ENCODE peak calls at places on chromosome 5, in seven cellular contexts. S, R, A, C, G, M and H are unnamed samples.

GRCh38 chr5:37850128-37850865 is 10.5 kb upstream of the GDNF start:
- DNase-seq in R (no peak), M (no peak), G (no peak), A (no peak), S (no peak), C (no peak), H (no peak)

GRCh38 chr5:173793677-173794570 is 94.2 kb upstream of the CPEB4 start:
- DNase-seq in A (peak; percentile 19), G (no peak), S (no peak), M (no peak), C (no peak), R (no peak), H (no peak)

GRCh38 chr5:126651013-126651577 is 50.3 kb downstream of the PHAX start:
- DNase-seq in S (no peak), C (no peak), M (no peak), R (no peak), G (no peak), A (no peak), H (no peak)

GRCh38 chr5:137300411-137301240 is 198.5 kb downstream of the SPOCK1 start:
- DNase-seq in A (no peak), G (no peak), R (no peak), S (no peak), C (no peak), M (no peak), H (no peak)

GRCh38 chr5:168885324-168886120 is 306.4 kb upstream of the PANK3 start:
- DNase-seq in G (no peak), R (no peak), S (no peak), A (no peak), M (peak; percentile 67), C (no peak), H (no peak)

GRCh38 chr5:111227805-111228204 is 3.6 kb downstream of the CAMK4 start:
- DNase-seq in A (no peak), G (no peak), C (no peak), S (no peak), M (peak; percentile 37), R (no peak), H (no peak)

GRCh38 chr5:56270568-56271392 is 37.6 kb upstream of the ANKRD55 start:
- DNase-seq in S (peak; percentile 76), A (peak; percentile 73), R (peak; percentile 62), G (peak; percentile 73), C (peak; percentile 62), M (peak; percentile 72), H (peak; percentile 56)

GRCh38 chr5:73459366-73459765 is 10.8 kb upstream of the FOXD1 start:
- DNase-seq in G (no peak), R (no peak), A (no peak), M (no peak), C (no peak), S (no peak), H (no peak)

GRCh38 chr5:57468481-57469165 is 14.0 kb downstream of the ACTBL2 start:
- DNase-seq in M (no peak), S (no peak), G (no peak), C (no peak), R (no peak), A (no peak), H (no peak)

GRCh38 chr5:95892784-95893354 is 68.8 kb downstream of the ELL2 start:
- DNase-seq in A (peak; percentile 48), G (no peak), C (no peak), R (peak; percentile 16), M (peak; percentile 33), S (peak; percentile 61), H (no peak)

GRCh38 chr5:15746833-15747232 is 246.9 kb downstream of the FBXL7 start:
- DNase-seq in C (no peak), R (no peak), G (no peak), A (no peak), S (no peak), M (no peak), H (no peak)
- TF ChIP-seq JUND in C (no peak), R (no peak), G (no peak), A (no peak), S (no peak), M (no peak), H (no peak)

GRCh38 chr5:176608937-176609723 is 826 bp downstream of the GPRIN1 start:
- DNase-seq in C (no peak), A (no peak), M (no peak), G (no peak), S (no peak), R (no peak), H (no peak)
- TF ChIP-seq JUND in C (no peak), A (no peak), M (no peak), G (no peak), S (no peak), R (no peak), H (no peak)

DNA sequence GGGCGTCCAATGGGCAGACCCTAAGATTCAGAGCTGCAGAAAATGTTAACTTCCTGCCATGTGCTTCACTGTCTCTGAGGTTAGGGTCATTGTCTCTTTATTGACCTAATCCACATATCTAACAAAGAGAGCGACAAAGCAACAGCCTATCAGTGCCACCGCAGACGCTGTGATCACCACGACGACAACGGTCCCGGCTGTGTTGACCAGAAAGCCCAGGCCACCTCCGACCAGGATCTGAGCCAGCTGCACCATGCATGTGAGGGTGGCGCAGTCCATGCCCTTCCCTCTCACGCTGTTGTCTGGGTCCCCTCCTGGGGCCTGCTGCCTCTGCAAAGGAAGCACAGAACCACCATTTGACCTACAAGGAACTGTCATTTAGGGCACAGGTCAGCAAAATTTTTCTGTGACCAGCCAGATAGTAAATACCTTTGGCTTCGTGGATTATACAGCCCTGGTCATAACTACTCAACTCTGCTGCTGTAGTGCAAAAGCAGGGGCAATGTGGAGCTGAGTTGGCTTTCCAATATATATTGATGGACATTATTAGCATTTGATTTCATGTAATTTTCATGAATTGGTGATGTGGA is 8.5 kb downstream of the RXFP3 start:
- DNase-seq in M (no peak), A (no peak), R (no peak), G (no peak), C (no peak), S (no peak), H (no peak)
- TF ChIP-seq JUND in M (no peak), A (no peak), R (no peak), G (no peak), C (no peak), S (no peak), H (no peak)

DNA sequence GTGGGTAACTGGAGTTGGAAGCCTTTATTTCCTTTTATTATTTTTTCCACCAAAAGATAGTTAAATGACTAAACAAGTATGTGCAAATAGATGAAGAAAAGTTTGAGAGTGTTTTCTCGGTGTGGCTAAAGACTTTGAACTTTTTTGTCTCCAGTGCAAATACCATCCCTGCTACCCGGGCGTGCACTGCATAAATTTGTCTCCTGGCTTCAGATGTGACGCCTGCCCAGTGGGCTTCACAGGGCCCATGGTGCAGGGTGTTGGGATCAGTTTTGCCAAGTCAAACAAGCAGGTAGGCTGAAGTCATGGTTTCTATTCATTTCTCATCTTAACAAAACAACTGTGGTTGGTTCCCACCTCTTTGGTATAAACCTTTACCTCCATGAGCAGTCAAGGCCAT is 26.4 kb downstream of the THBS4 start:
- DNase-seq in C (no peak), R (no peak), A (peak; percentile 35), S (no peak), M (no peak), G (no peak), H (no peak)
- TF ChIP-seq JUND in C (no peak), R (no peak), A (no peak), S (no peak), M (no peak), G (no peak), H (no peak)

GRCh38 chr5:79069488-79070001 is at the start of the genes BHMT2 and DMGDH:
- DNase-seq in G (no peak), S (peak; percentile 11), M (peak; percentile 20), C (no peak), A (peak; percentile 23), R (no peak), H (no peak)

GRCh38 chr5:79074641-79075040 is 5.1 kb downstream of the BHMT2 start:
- DNase-seq in G (no peak), S (no peak), C (no peak), R (no peak), M (no peak), A (peak; percentile 31), H (no peak)

GRCh38 chr5:79075646-79076426 is 6.3 kb downstream of the BHMT2 start:
- DNase-seq in G (no peak), S (no peak), C (no peak), R (no peak), A (no peak), M (no peak), H (no peak)

GRCh38 chr5:79070002-79070567 is 518 bp downstream of the BHMT2 start:
- DNase-seq in G (no peak), R (no peak), S (no peak), M (peak; percentile 76), A (peak; percentile 15), C (no peak), H (no peak)
- TF ChIP-seq JUND in G (no peak), R (no peak), S (no peak), M (no peak), A (no peak), C (no peak), H (no peak)

DNA sequence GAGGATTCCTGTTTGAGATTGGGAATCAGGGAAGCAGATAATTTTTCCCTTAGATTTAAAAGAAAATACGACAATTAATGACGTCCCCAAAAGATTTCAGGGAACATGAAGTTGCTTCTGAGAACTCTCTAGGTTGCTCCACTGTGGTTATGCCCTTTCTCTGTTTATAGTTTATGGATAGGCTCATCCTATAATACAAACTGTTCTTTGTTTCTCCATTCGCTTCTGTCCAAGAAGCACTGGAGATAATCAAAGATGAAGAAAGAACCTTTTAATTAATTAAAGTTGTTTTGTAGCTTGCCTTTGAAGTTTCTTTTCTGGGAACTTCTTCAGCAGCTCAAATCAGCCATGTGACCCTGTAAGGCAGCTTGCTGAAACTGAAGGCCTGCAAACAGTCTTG is 87.5 kb downstream of the CHSY3 start:
- DNase-seq in C (no peak), G (no peak), R (no peak), S (no peak), A (no peak), M (no peak), H (no peak)
- TF ChIP-seq JUND in C (no peak), G (no peak), R (no peak), S (no peak), A (no peak), M (no peak), H (no peak)